ENCODE peak calls at places on chromosomes 11 and 22, in seven cellular contexts. G is neural progenitor cell, Q is GM23248, N is hepatocyte, P is HCT116, T is GM23338, D is PC-3. R is an unnamed sample.

GRCh38 chr11:46308632-46309419 is 31.4 kb downstream of the CREB3L1 start:
- DNase-seq in G (peak; percentile 89), Q (peak; percentile 79), N (peak; percentile 80), P (peak; percentile 48), T (peak; percentile 94), D (peak; percentile 70), R (peak; percentile 70)

GRCh38 chr11:35352107-35352888 is 67.1 kb downstream of the SLC1A2 start:
- DNase-seq in G (no peak), Q (peak; percentile 81), N (no peak), P (no peak), T (no peak), D (no peak), R (no peak)

GRCh38 chr22:49670610-49671330 is 156.9 kb downstream of the BRD1 start:
- DNase-seq in G (peak; percentile 77), Q (no peak), N (no peak), P (no peak), T (no peak), D (no peak), R (no peak)

GRCh38 chr22:35894937-35895708 is 133.5 kb downstream of the RBFOX2 start:
- DNase-seq in G (peak; percentile 17), Q (peak; percentile 84), N (peak; percentile 69), P (no peak), T (no peak), D (peak; percentile 50), R (peak; percentile 61)

GRCh38 chr11:116513894-116514293 is 258.9 kb downstream of the BUD13 start:
- DNase-seq in G (peak; percentile 69), Q (peak; percentile 62), N (peak; percentile 54), P (peak; percentile 46), T (peak; percentile 83), D (peak; percentile 63), R (no peak)

GRCh38 chr11:104075091-104075490 is 38.7 kb downstream of the DDI1 start:
- DNase-seq in G (no peak), Q (no peak), N (no peak), P (no peak), T (no peak), D (no peak), R (no peak)

GRCh38 chr11:110053848-110054414 is 39.3 kb upstream of the ZC3H12C start:
- DNase-seq in G (no peak), Q (no peak), N (no peak), P (no peak), T (peak; percentile 56), D (no peak), R (peak; percentile 22)

GRCh38 chr11:119056397-119056999 is 507 bp downstream of the HYOU1 start:
- DNase-seq in G (peak; percentile 61), Q (peak; percentile 54), N (peak; percentile 63), P (no peak), T (peak; percentile 80), D (peak; percentile 19), R (peak; percentile 61)

GRCh38 chr11:26931248-26931631 is 62.7 kb upstream of the FIBIN start:
- DNase-seq in G (no peak), Q (peak; percentile 52), N (no peak), P (no peak), T (no peak), D (no peak), R (no peak)

GRCh38 chr11:112786886-112787530 is 174.2 kb upstream of the NCAM1 start:
- DNase-seq in G (no peak), Q (no peak), N (no peak), P (no peak), T (no peak), D (no peak), R (no peak)

GRCh38 chr11:120660024-120660565 is 148.5 kb downstream of the GRIK4 start:
- DNase-seq in G (peak; percentile 83), Q (peak; percentile 62), N (peak; percentile 47), P (peak; percentile 46), T (peak; percentile 94), D (peak; percentile 55), R (peak; percentile 82)

GRCh38 chr11:117978982-117979381 is 7.2 kb upstream of the IL10RA start:
- DNase-seq in G (no peak), Q (no peak), N (no peak), P (no peak), T (no peak), D (no peak), R (no peak)

GRCh38 chr11:8036002-8036802 is 44.8 kb upstream of the TUB start:
- DNase-seq in G (no peak), Q (no peak), N (no peak), P (no peak), T (no peak), D (no peak), R (no peak)

GRCh38 chr22:27179161-27179560 is 521.8 kb downstream of the MIAT start:
- DNase-seq in G (no peak), Q (no peak), N (no peak), P (no peak), T (no peak), D (no peak), R (no peak)

GRCh38 chr11:123382555-123383074 is 47.5 kb upstream of the GRAMD1B start:
- DNase-seq in G (no peak), Q (no peak), N (no peak), P (no peak), T (no peak), D (no peak), R (no peak)

GRCh38 chr11:77101043-77101537 is 1.6 kb upstream of the OMP start:
- DNase-seq in G (peak; percentile 40), Q (peak; percentile 65), N (no peak), P (no peak), T (peak; percentile 74), D (peak; percentile 68), R (peak; percentile 14)

GRCh38 chr11:120125005-120125404 is 12.9 kb downstream of the TRIM29 start:
- DNase-seq in G (no peak), Q (peak; percentile 85), N (peak; percentile 65), P (peak; percentile 38), T (no peak), D (peak; percentile 90), R (no peak)

DNA sequence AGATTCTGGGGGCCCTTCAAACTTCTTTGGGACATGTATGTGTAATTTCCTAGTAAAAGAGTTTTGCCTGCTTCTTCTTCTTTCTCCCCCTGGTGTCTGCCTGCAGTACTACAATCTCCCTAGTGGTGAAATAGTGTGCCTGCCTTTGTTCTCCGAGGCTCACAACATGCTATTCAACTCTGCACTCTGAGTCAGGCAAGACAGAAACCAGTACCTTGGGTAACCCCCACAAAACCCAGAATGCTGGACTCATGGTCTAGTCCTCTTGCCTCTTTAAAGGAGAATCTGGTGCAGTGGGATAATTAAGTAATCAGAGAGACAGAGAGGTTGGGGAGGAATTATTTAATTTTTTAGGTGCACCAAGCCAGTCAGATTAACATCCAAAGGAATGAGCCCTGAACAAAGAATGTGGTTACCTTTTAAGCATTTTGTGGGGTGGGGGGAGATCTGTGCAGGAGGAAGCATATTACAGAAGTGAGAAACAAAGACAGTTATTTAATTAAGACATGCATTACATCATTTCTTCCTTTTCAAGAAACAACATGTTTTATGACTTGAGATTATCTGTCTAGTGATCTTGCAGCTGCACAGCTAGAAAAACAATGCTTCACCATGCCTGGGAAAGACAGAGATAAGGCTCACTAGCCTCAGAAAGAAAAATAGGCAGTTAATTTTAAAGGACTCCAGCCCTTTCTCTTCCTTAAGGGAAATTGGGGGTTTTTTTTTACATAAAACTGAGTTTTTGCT is 11.0 kb upstream of the MS4A6A start:
- DNase-seq in G (peak; percentile 72), Q (peak; percentile 66), N (peak; percentile 66), P (peak; percentile 56), T (peak; percentile 87), D (peak; percentile 89), R (peak; percentile 61)
- H3K4me2 ChIP-seq in G (no peak overlapping the region), Q (no peak overlapping the region), N (no peak overlapping the region), P (peak overlapping the region; percentile 15), T (no peak overlapping the region), D (peak overlapping the region; percentile 16), R (no peak overlapping the region)

DNA sequence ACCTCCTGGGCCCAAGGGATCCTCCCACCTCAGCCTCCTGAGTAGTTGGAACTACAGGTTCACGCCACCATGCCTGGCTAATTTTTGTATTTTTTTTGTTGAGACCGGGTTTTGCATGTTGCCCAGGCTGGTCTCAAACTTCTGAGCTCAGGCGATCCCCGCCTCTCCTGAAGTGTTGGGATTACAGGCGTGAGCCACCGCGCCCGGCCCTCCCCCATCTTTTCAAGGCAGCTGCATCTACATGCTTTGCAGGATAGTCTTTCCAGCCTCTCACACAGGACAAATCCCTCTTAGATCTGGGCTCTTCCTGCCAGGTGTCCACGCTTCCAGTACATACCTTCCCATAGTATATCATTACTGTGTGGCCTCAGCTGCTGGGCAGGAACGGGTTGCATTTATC is 49.7 kb downstream of the C11orf96 start:
- DNase-seq in G (no peak), Q (no peak), N (no peak), P (no peak), T (no peak), D (no peak), R (no peak)
- H2AFZ ChIP-seq in G (no peak overlapping the region), Q (no peak overlapping the region), N (no peak overlapping the region), P (no peak overlapping the region), T (peak overlapping the region; percentile 32), D (no peak overlapping the region), R (no peak overlapping the region)

DNA sequence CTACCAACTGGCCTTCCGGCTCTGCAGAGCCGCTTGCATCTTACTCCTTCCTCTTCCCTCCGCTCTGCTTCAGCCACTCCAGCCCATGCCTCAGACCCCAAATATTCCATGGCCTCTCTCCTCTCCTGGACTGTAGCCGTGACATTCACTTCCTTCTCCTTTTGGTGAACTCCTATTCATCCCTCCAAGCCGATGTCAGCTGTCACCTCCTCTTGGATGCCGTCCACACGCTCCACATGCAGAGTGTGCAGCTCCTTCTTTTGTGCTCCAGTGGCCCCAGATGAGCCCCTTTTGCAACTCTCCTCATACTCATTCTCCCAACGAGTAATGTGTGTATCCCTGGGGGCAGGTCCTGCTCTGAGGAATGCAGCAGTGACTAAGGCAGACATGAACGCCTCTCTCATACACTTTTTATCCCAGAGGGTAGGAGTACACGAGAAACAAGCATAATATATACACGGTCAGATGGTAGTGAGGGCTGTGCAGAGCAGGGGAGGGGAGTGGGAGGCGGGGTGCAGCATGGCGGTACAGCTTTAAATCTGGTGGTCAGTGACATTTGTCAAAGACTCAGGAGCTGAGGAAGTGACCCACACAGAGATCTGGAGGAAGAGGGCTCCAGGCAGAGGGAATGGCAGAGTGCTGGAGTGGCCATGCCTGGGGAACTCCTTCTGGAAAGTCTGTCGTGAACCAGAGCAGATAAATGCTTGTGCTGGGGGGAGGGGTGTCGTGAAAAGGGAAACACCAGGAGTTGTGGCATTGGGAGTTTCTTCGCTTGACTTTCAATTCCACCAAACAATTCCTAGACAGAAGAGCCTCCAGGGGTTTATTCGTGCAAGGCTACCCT is 83.8 kb upstream of the ATXN10 start:
- DNase-seq in G (no peak), Q (peak; percentile 45), N (no peak), P (no peak), T (no peak), D (peak; percentile 29), R (no peak)
- TF ChIP-seq EZH2phosphoT487 in G (no peak), Q (no peak), N (no peak), P (no peak), T (no peak), D (no peak), R (no peak)

GRCh38 chr11:15967166-15967565 is 389.2 kb downstream of the SOX6 start:
- DNase-seq in G (no peak), Q (no peak), N (peak; percentile 58), P (no peak), T (peak; percentile 16), D (peak; percentile 46), R (no peak)

GRCh38 chr11:15969701-15970329 is 386.5 kb downstream of the SOX6 start:
- DNase-seq in G (no peak), Q (peak; percentile 84), N (no peak), P (no peak), T (no peak), D (no peak), R (no peak)

GRCh38 chr11:15969281-15969680 is 387.1 kb downstream of the SOX6 start:
- DNase-seq in G (no peak), Q (peak; percentile 86), N (peak; percentile 68), P (no peak), T (no peak), D (peak; percentile 48), R (no peak)

GRCh38 chr11:15968461-15969130 is 387.8 kb downstream of the SOX6 start:
- DNase-seq in G (peak; percentile 24), Q (no peak), N (no peak), P (no peak), T (peak; percentile 5), D (no peak), R (no peak)

GRCh38 chr11:15967966-15968365 is 388.4 kb downstream of the SOX6 start:
- DNase-seq in G (no peak), Q (peak; percentile 60), N (no peak), P (no peak), T (no peak), D (no peak), R (no peak)
- H3K4me2 ChIP-seq in G (peak overlapping the region; percentile 28), Q (no peak overlapping the region), N (no peak overlapping the region), P (no peak overlapping the region), T (no peak overlapping the region), D (no peak overlapping the region), R (no peak overlapping the region)